ENCODE peak calls at places on chromosomes 5 and 9, in four cellular contexts. One of them, this sample, is unnamed.

GRCh38 chr5:122845253-122846050 is at the start of gene SNX24:
- DNase-seq in SK-N-SH: peak; percentile 95
- DNase-seq in HepG2: peak; percentile 80
- DNase-seq in GM12878: no peak
- DNase-seq in this sample: peak; percentile 91

GRCh38 chr5:37043693-37044092 is 167.1 kb downstream of the NIPBL start:
- DNase-seq in SK-N-SH: no peak
- DNase-seq in HepG2: peak; percentile 3
- DNase-seq in GM12878: no peak
- DNase-seq in this sample: no peak

GRCh38 chr9:4604678-4605095 is 57.4 kb upstream of the PLPP6 start:
- DNase-seq in SK-N-SH: peak; percentile 68
- DNase-seq in HepG2: peak; percentile 75
- DNase-seq in GM12878: peak; percentile 50
- DNase-seq in this sample: peak; percentile 27

GRCh38 chr5:67050635-67051034 is 146.0 kb downstream of the CD180 start:
- DNase-seq in SK-N-SH: no peak
- DNase-seq in HepG2: no peak
- DNase-seq in GM12878: no peak
- DNase-seq in this sample: no peak

GRCh38 chr9:115114541-115114940 is 3.4 kb downstream of the TNC start:
- DNase-seq in SK-N-SH: no peak
- DNase-seq in HepG2: no peak
- DNase-seq in GM12878: no peak
- DNase-seq in this sample: no peak

GRCh38 chr9:3059781-3060468 is 216.0 kb upstream of the PUM3 start:
- DNase-seq in SK-N-SH: no peak
- DNase-seq in HepG2: no peak
- DNase-seq in GM12878: no peak
- DNase-seq in this sample: no peak

GRCh38 chr5:77281969-77282336 is 71.5 kb downstream of the PDE8B start:
- DNase-seq in SK-N-SH: no peak
- DNase-seq in HepG2: no peak
- DNase-seq in GM12878: no peak
- DNase-seq in this sample: no peak

GRCh38 chr9:114108016-114108833 is 9.1 kb upstream of the KIF12 start:
- DNase-seq in SK-N-SH: peak; percentile 88
- DNase-seq in HepG2: peak; percentile 80
- DNase-seq in GM12878: no peak
- DNase-seq in this sample: peak; percentile 79

GRCh38 chr9:122058707-122059106 is 34.4 kb downstream of the TTLL11 start:
- DNase-seq in SK-N-SH: peak; percentile 36
- DNase-seq in HepG2: no peak
- DNase-seq in GM12878: no peak
- DNase-seq in this sample: no peak

GRCh38 chr5:90598300-90598699 is 39.7 kb downstream of the ADGRV1 start:
- DNase-seq in SK-N-SH: no peak
- DNase-seq in HepG2: no peak
- DNase-seq in GM12878: no peak
- DNase-seq in this sample: no peak

GRCh38 chr5:54309237-54309636 is 1.1 kb downstream of the ARL15 start:
- DNase-seq in SK-N-SH: peak; percentile 16
- DNase-seq in HepG2: no peak
- DNase-seq in GM12878: no peak
- DNase-seq in this sample: no peak

GRCh38 chr5:174141398-174141797 is 95.9 kb downstream of the NSG2 start:
- DNase-seq in SK-N-SH: no peak
- DNase-seq in HepG2: no peak
- DNase-seq in GM12878: no peak
- DNase-seq in this sample: no peak

GRCh38 chr5:174146556-174146955 is 101.0 kb downstream of the NSG2 start:
- DNase-seq in SK-N-SH: no peak
- DNase-seq in HepG2: no peak
- DNase-seq in GM12878: no peak
- DNase-seq in this sample: no peak

GRCh38 chr5:174145091-174145490 is 99.6 kb downstream of the NSG2 start:
- DNase-seq in SK-N-SH: no peak
- DNase-seq in HepG2: no peak
- DNase-seq in GM12878: no peak
- DNase-seq in this sample: no peak

GRCh38 chr5:174147551-174147950 is 102.0 kb downstream of the NSG2 start:
- DNase-seq in SK-N-SH: no peak
- DNase-seq in HepG2: no peak
- DNase-seq in GM12878: no peak
- DNase-seq in this sample: no peak

DNA sequence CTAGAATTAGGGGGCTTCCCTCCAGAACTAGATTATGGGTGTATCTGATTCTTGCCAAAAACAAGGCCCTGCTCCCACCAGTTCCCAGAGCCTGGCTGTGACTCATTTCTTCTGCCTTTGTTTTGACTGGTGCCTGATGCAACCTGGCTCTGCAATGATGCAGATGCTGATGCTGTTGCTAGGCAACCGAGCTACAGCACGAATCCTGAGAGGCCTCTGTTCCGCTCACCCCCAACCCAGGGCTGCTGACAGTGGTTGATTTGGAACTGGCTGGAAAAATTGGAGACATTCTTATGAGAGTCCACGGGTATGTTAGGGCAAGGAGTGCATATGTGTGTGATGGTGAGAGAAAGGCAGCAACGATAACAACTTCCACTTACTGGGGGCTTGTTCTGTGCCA is 100.3 kb downstream of the NSG2 start:
- DNase-seq in SK-N-SH: peak; percentile 87
- DNase-seq in HepG2: no peak
- DNase-seq in GM12878: no peak
- DNase-seq in this sample: peak; percentile 20
- TF ChIP-seq NFIC in SK-N-SH: no peak
- TF ChIP-seq NFIC in HepG2: no peak
- TF ChIP-seq NFIC in GM12878: no peak
- TF ChIP-seq NFIC in this sample: no peak

DNA sequence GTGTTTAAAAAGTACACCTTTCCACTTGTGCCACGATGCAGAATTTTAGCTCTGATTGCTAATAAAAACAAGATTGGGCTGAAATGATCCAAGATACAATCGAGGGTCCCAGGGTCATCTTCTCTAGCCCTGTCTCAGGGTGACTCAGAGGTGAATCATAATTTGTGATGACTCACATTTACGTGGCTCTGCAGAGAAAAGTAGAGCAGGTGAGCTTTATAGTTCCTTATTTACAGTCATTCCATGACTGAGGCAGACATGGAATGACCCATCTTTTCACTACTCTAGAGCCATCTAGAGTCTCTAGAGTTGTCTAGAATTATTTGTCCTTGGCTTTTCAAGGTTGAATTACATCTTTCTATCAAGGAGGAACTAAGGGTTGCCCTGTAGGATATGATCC is 155.2 kb downstream of the GAS1 start:
- DNase-seq in SK-N-SH: no peak
- DNase-seq in HepG2: no peak
- DNase-seq in GM12878: no peak
- DNase-seq in this sample: no peak
- TF ChIP-seq FOXM1 in SK-N-SH: no peak
- TF ChIP-seq FOXM1 in HepG2: no peak
- TF ChIP-seq FOXM1 in GM12878: no peak
- TF ChIP-seq FOXM1 in this sample: no peak

GRCh38 chr9:132585954-132586829 is 3.8 kb downstream of the BARHL1 start:
- DNase-seq in SK-N-SH: peak; percentile 65
- DNase-seq in HepG2: no peak
- DNase-seq in GM12878: no peak
- DNase-seq in this sample: no peak
- TF ChIP-seq NFIC in SK-N-SH: no peak
- TF ChIP-seq NFIC in HepG2: no peak
- TF ChIP-seq NFIC in GM12878: no peak
- TF ChIP-seq NFIC in this sample: no peak

GRCh38 chr5:9059920-9060691 is 485.8 kb downstream of the SEMA5A start:
- DNase-seq in SK-N-SH: no peak
- DNase-seq in HepG2: no peak
- DNase-seq in GM12878: no peak
- DNase-seq in this sample: no peak
- TF ChIP-seq FOXM1 in SK-N-SH: no peak
- TF ChIP-seq FOXM1 in HepG2: no peak
- TF ChIP-seq FOXM1 in GM12878: no peak
- TF ChIP-seq FOXM1 in this sample: no peak

GRCh38 chr5:123937230-123937629 is 425.3 kb downstream of the CSNK1G3 start:
- DNase-seq in SK-N-SH: peak; percentile 26
- DNase-seq in HepG2: peak; percentile 65
- DNase-seq in GM12878: peak; percentile 3
- DNase-seq in this sample: peak; percentile 19
- TF ChIP-seq NFIC in SK-N-SH: no peak
- TF ChIP-seq NFIC in HepG2: no peak
- TF ChIP-seq NFIC in GM12878: no peak
- TF ChIP-seq NFIC in this sample: no peak

DNA sequence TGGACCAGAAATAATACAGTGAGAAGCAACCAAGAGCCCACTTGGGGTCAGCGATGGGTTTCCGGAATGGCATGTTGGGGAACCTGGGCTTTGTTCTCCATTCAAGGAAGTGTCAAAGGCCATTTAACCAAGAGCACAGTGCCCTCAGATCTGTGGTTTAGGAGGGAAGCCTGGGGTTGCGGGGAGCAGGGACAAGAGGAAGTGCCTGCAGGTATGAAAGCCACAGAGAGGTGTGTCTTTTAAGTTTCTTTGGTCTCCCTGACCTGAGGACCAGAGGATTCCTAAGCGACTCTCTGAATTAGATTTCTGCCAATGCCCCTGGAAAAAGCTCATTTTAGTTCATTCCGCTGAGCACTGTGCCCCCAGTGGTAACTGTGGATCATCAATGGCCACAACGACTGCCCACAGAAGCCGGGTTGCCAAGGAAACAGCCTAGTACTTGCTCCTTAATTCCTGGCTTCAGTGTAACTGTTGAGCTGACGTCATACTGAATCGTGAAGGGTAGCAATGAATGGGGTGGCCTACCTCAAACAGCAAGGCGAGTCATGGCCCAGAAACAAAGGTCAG is 107.3 kb upstream of the SPIN1 start:
- DNase-seq in SK-N-SH: peak; percentile 34
- DNase-seq in HepG2: no peak
- DNase-seq in GM12878: no peak
- DNase-seq in this sample: no peak
- TF ChIP-seq FOXM1 in SK-N-SH: no peak
- TF ChIP-seq FOXM1 in HepG2: no peak
- TF ChIP-seq FOXM1 in GM12878: no peak
- TF ChIP-seq FOXM1 in this sample: no peak

GRCh38 chr9:126149661-126150060 is 177.0 kb upstream of the MVB12B start:
- DNase-seq in SK-N-SH: peak; percentile 20
- DNase-seq in HepG2: peak; percentile 24
- DNase-seq in GM12878: no peak
- DNase-seq in this sample: no peak
- TF ChIP-seq NFIC in SK-N-SH: no peak
- TF ChIP-seq NFIC in HepG2: no peak
- TF ChIP-seq NFIC in GM12878: no peak
- TF ChIP-seq NFIC in this sample: no peak

GRCh38 chr9:21440139-21440538 is at the start of gene IFNA1:
- DNase-seq in SK-N-SH: no peak
- DNase-seq in HepG2: no peak
- DNase-seq in GM12878: no peak
- DNase-seq in this sample: no peak

DNA sequence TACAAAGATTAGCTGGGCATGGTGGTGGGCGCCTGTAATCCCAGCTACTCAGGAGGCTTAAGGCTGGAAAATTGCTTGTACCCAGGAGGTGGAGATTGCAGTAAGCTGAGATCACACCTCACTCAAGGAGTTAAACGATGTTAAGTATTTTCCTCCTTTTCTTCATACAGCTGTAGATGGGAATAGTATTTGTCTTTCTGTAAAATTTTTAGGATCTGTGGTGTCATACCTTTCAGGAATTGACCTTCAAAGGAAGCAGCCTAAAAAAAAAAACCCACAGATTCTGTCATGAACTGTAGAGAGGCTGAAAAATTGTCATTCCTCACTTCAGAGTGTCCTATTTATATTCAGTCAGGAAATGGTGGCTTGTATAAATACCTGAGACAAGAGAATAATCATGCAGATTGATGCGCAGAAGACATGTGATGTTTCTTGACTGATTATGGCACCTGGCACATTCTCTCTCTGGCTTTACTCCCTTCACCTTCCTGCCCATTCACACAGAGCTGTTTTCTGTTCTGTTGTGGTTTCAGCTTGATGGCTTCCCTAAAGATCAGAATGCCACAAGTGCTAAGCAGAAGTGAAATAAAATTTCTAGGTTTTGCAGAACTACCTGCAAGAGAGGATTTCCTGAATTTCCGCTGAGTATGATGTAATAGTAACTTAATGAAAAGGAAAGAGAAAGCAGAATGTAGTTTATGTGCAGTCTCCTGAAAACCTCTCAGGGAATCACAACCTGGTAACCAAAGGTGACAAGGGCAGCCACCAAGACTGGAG is 3.8 kb downstream of the IFNA1 start:
- DNase-seq in SK-N-SH: no peak
- DNase-seq in HepG2: no peak
- DNase-seq in GM12878: peak; percentile 69
- DNase-seq in this sample: no peak
- TF ChIP-seq FOXM1 in SK-N-SH: no peak
- TF ChIP-seq FOXM1 in HepG2: no peak
- TF ChIP-seq FOXM1 in GM12878: no peak
- TF ChIP-seq FOXM1 in this sample: no peak

GRCh38 chr9:70534471-70534870 is 120.0 kb upstream of the KLF9 start:
- DNase-seq in SK-N-SH: no peak
- DNase-seq in HepG2: no peak
- DNase-seq in GM12878: no peak
- DNase-seq in this sample: no peak

GRCh38 chr9:70535546-70536323 is 121.3 kb upstream of the KLF9 start:
- DNase-seq in SK-N-SH: no peak
- DNase-seq in HepG2: no peak
- DNase-seq in GM12878: no peak
- DNase-seq in this sample: no peak

GRCh38 chr9:70532753-70533152 is 118.3 kb upstream of the KLF9 start:
- DNase-seq in SK-N-SH: no peak
- DNase-seq in HepG2: no peak
- DNase-seq in GM12878: no peak
- DNase-seq in this sample: no peak

GRCh38 chr9:70533492-70533891 is 119.0 kb upstream of the KLF9 start:
- DNase-seq in SK-N-SH: no peak
- DNase-seq in HepG2: no peak
- DNase-seq in GM12878: no peak
- DNase-seq in this sample: no peak

DNA sequence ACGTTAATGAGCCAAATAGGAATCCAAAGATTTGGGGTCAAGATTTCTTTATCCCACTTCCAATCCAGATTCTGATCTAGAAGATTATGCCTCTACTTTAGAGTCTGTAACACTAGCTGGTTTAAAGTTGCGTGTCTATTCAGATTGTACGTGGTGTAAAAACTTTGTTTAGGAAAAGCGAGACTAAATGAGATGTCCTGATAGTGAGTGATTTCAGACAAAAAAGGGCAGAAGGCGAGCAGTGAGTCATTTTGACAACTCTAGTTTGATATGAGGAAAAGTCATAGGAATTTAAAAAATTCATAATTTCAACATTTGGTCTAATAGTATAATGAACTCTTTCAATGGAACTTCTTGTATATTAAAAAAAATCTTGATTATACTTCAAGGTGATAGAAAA is 119.6 kb upstream of the KLF9 start:
- DNase-seq in SK-N-SH: no peak
- DNase-seq in HepG2: no peak
- DNase-seq in GM12878: no peak
- DNase-seq in this sample: no peak
- TF ChIP-seq NFIC in SK-N-SH: no peak
- TF ChIP-seq NFIC in HepG2: no peak
- TF ChIP-seq NFIC in GM12878: no peak
- TF ChIP-seq NFIC in this sample: no peak

This sample was measured in K562.